ENCODE peak calls at places on chromosomes 6 and 20, in four cellular contexts. M, U, Q and X are unnamed samples.

GRCh38 chr6:137349856-137350830 is 131.0 kb upstream of the IFNGR1 start:
- DNase-seq in M (no peak), U (no peak), Q (no peak), X (no peak)

GRCh38 chr6:56204134-56204533 is 43.2 kb downstream of the COL21A1 start:
- DNase-seq in Q (no peak), M (no peak), U (no peak), X (no peak)

GRCh38 chr6:151719070-151719469 is 88.4 kb upstream of the ESR1 start:
- DNase-seq in M (no peak), Q (no peak), U (no peak), X (no peak)

GRCh38 chr6:81842254-81842653 is 89.8 kb upstream of the TENT5A start:
- DNase-seq in M (no peak), U (peak), Q (no peak), X (no peak)

GRCh38 chr6:11921017-11921438 is 91.1 kb upstream of the HIVEP1 start:
- DNase-seq in M (peak), Q (no peak), U (peak), X (peak)

GRCh38 chr6:20266851-20267608 is 54.8 kb upstream of the MBOAT1 start:
- DNase-seq in M (peak), Q (no peak), U (no peak), X (no peak)

GRCh38 chr20:11044561-11044960 is 370.8 kb upstream of the JAG1 start:
- DNase-seq in M (no peak), U (no peak), Q (no peak), X (no peak)

GRCh38 chr6:113858605-113859348 is 1.6 kb downstream of the MARCKS start:
- DNase-seq in Q (peak), U (peak), M (peak), X (peak)

GRCh38 chr20:49481116-49481515 is 1.4 kb downstream of the KCNB1 start:
- DNase-seq in Q (no peak), U (no peak), M (no peak), X (no peak)

GRCh38 chr6:129486333-129486732 is 223.6 kb downstream of the ARHGAP18 start:
- DNase-seq in Q (no peak), M (no peak), U (no peak), X (no peak)

GRCh38 chr6:111888928-111889696 is 15.9 kb upstream of the FYN start:
- DNase-seq in Q (no peak), U (peak), M (peak), X (no peak)

GRCh38 chr6:30213999-30214982 is 1.1 kb upstream of the TRIM26 start:
- DNase-seq in Q (peak), M (peak), U (peak), X (peak)

GRCh38 chr6:16403831-16404230 is 165.4 kb downstream of the GMPR start:
- DNase-seq in M (peak), Q (no peak), U (peak), X (no peak)

GRCh38 chr6:5202206-5202605 is 58.5 kb downstream of the LYRM4 start:
- DNase-seq in Q (no peak), U (no peak), M (no peak), X (no peak)

GRCh38 chr20:62390306-62391164 is 3.6 kb downstream of the RPS21 start:
- DNase-seq in U (no peak), M (no peak), Q (no peak), X (no peak)

GRCh38 chr20:50110141-50111047 is 2.6 kb downstream of the UBE2V1 start:
- DNase-seq in M (peak), Q (no peak), U (peak), X (no peak)

GRCh38 chr20:51586005-51586440 is 43.5 kb upstream of the NFATC2 start:
- DNase-seq in U (peak), Q (no peak), M (peak), X (peak)

GRCh38 chr6:159646731-159647130 is 46.3 kb downstream of the SOD2 start:
- DNase-seq in M (peak), Q (no peak), U (peak), X (peak)

GRCh38 chr6:139253656-139254055 is 38.1 kb downstream of the TXLNB start:
- DNase-seq in M (no peak), Q (no peak), U (peak), X (no peak)

GRCh38 chr20:46985241-46985640 is 90.6 kb downstream of the EYA2 start:
- DNase-seq in M (no peak), Q (no peak), U (no peak), X (no peak)

GRCh38 chr6:73523434-73524123 is 2.7 kb upstream of the EEF1A1 start:
- DNase-seq in U (peak), Q (no peak), M (peak), X (peak)

GRCh38 chr20:22535483-22535882 is 48.9 kb downstream of the FOXA2 start:
- DNase-seq in M (no peak), Q (no peak), U (no peak), X (no peak)

GRCh38 chr6:121334299-121335104 is at the start of gene TBC1D32:
- DNase-seq in U (peak), M (peak), Q (peak), X (peak)